ENCODE peak calls at places on chromosomes 5 and 9, in four cellular contexts. One of them, this sample, is unnamed.

GRCh38 chr5:60724126-60724525 is 24.2 kb upstream of the DEPDC1B start:
- DNase-seq in HepG2: no peak
- DNase-seq in GM12878: no peak
- DNase-seq in K562: no peak
- DNase-seq in this sample: no peak

GRCh38 chr9:114723926-114724325 is 41.9 kb upstream of the TEX48 start:
- DNase-seq in HepG2: no peak
- DNase-seq in GM12878: no peak
- DNase-seq in K562: no peak
- DNase-seq in this sample: no peak

GRCh38 chr9:84101892-84102632 is 121.5 kb downstream of the RMI1 start:
- DNase-seq in HepG2: no peak
- DNase-seq in GM12878: no peak
- DNase-seq in K562: no peak
- DNase-seq in this sample: peak

GRCh38 chr9:116312221-116312620 is 158.6 kb downstream of the PAPPA start:
- DNase-seq in HepG2: no peak
- DNase-seq in GM12878: no peak
- DNase-seq in K562: no peak
- DNase-seq in this sample: no peak

GRCh38 chr5:129361441-129362025 is 98.6 kb upstream of the ADAMTS19 start:
- DNase-seq in HepG2: no peak
- DNase-seq in GM12878: no peak
- DNase-seq in K562: no peak
- DNase-seq in this sample: no peak

GRCh38 chr5:175885813-175886212 is 14.4 kb downstream of the CPLX2 start:
- DNase-seq in HepG2: no peak
- DNase-seq in GM12878: no peak
- DNase-seq in K562: no peak
- DNase-seq in this sample: no peak

GRCh38 chr5:112636751-112637150 is 100.9 kb upstream of the APC start:
- DNase-seq in HepG2: no peak
- DNase-seq in GM12878: no peak
- DNase-seq in K562: no peak
- DNase-seq in this sample: no peak

GRCh38 chr5:77845273-77845646 is 69.1 kb upstream of the TBCA start:
- DNase-seq in HepG2: no peak
- DNase-seq in GM12878: no peak
- DNase-seq in K562: no peak
- DNase-seq in this sample: no peak

GRCh38 chr9:76441551-76442322 is 17.2 kb upstream of the GCNT1 start:
- DNase-seq in HepG2: no peak
- DNase-seq in GM12878: peak
- DNase-seq in K562: no peak
- DNase-seq in this sample: no peak

GRCh38 chr5:121218086-121218485 is 633.6 kb upstream of the FTMT start:
- DNase-seq in HepG2: no peak
- DNase-seq in GM12878: no peak
- DNase-seq in K562: no peak
- DNase-seq in this sample: no peak

GRCh38 chr5:55159763-55160492 is at the start of gene GPX8:
- DNase-seq in HepG2: peak
- DNase-seq in GM12878: no peak
- DNase-seq in K562: peak
- DNase-seq in this sample: peak

DNA sequence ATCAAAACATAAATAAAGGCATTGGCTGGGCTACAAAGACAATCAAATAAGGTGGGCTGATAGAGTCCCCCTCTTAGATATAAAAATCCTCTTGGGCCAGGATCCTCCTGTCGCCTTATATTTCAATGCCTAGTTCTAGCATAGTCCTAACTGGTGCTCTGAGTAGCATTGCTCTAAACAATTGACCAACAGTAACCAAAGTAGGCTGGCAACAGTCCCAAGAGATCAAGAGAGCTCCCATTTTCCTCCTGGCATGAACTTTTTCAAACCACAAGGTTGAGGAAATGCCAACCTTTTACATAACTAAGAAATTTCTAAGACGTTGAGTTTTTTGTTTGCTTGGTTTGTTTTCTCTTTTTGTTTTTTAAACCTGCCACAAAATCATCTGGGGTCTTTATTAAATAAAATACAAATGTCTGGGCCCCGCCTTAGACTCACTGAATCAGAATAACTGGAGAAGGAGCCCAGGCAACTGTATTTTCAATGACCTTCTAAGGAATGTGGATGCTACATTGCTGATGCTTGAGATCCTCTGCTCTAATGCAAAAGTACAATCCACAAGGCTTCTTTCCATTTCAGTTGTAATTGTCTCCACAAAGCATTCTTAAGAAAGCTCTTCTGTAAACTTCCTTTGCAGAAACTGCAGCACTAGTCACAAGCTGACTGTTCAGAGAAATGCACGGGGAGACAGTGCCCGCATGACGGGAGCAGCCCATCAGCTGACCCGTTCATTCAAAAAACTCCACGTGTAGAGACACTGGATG is 2.9 kb downstream of the SLC45A2 start:
- DNase-seq in HepG2: no peak
- DNase-seq in GM12878: no peak
- DNase-seq in K562: no peak
- DNase-seq in this sample: no peak
- TF ChIP-seq CREM in HepG2: no peak
- TF ChIP-seq CREM in GM12878: no peak
- TF ChIP-seq CREM in K562: no peak
- TF ChIP-seq CREM in this sample: no peak

GRCh38 chr9:110048473-110048975 is 159.4 kb downstream of the C9orf152 start:
- DNase-seq in HepG2: no peak
- DNase-seq in GM12878: peak
- DNase-seq in K562: peak
- DNase-seq in this sample: peak

GRCh38 chr9:110049699-110050450 is 158.1 kb downstream of the C9orf152 start:
- DNase-seq in HepG2: no peak
- DNase-seq in GM12878: no peak
- DNase-seq in K562: no peak
- DNase-seq in this sample: peak

GRCh38 chr9:110047955-110048472 is 159.9 kb downstream of the C9orf152 start:
- DNase-seq in HepG2: no peak
- DNase-seq in GM12878: no peak
- DNase-seq in K562: no peak
- DNase-seq in this sample: peak

GRCh38 chr9:110047232-110047954 is 160.6 kb downstream of the C9orf152 start:
- DNase-seq in HepG2: no peak
- DNase-seq in GM12878: no peak
- DNase-seq in K562: no peak
- DNase-seq in this sample: peak

DNA sequence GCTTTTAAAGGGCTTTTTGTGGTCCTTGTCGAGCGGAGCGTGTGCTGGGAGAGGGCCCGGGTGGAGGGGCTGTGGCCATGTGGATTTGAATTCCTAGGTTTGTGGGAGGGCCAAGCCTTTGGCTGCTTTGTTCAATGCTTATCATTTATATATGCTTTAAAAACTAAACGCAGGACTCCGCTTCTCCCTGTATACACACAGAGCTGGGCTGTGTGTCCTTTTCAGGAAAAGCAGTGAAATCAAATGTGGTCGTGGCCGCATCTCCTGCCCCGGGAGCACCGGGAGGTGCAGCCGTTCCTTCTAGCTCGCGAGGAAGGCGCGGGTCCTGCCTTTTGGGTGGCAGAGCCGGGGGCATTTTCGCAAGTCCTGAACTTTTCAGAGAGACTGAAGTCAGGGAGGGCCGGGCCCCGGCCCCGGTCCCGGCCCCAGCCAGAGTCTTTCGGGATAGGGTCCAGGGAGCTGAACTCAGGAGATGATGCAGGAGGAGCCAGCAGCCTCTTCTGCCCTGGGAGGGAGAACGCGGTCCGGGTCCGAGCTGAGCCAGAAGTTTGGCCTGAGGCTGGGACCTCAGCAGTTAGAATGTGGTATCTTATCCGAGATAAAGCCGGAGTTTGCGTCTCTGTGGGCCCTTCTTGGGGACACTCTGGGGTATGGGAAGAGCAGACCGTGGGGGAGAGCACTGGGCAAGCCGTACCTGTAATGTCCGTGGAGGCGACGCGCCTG is 158.8 kb downstream of the C9orf152 start:
- DNase-seq in HepG2: no peak
- DNase-seq in GM12878: no peak
- DNase-seq in K562: no peak
- DNase-seq in this sample: peak
- TF ChIP-seq CREM in HepG2: no peak
- TF ChIP-seq CREM in GM12878: no peak
- TF ChIP-seq CREM in K562: no peak
- TF ChIP-seq CREM in this sample: no peak

GRCh38 chr9:33263936-33264472 is 504 bp downstream of the BAG1 start:
- DNase-seq in HepG2: peak
- DNase-seq in GM12878: no peak
- DNase-seq in K562: no peak
- DNase-seq in this sample: no peak

GRCh38 chr9:33260372-33260771 is 4.1 kb downstream of the BAG1 start:
- DNase-seq in HepG2: no peak
- DNase-seq in GM12878: no peak
- DNase-seq in K562: no peak
- DNase-seq in this sample: no peak

GRCh38 chr9:33264473-33265177 is at the start of the genes BAG1 and CHMP5:
- DNase-seq in HepG2: peak
- DNase-seq in GM12878: peak
- DNase-seq in K562: peak
- DNase-seq in this sample: peak

GRCh38 chr9:33265211-33265885 is 499 bp downstream of the CHMP5 start:
- DNase-seq in HepG2: no peak
- DNase-seq in GM12878: no peak
- DNase-seq in K562: no peak
- DNase-seq in this sample: no peak

GRCh38 chr9:33263131-33263935 is 1.2 kb downstream of the BAG1 start:
- DNase-seq in HepG2: peak
- DNase-seq in GM12878: no peak
- DNase-seq in K562: no peak
- DNase-seq in this sample: no peak
- TF ChIP-seq CREM in HepG2: no peak
- TF ChIP-seq CREM in GM12878: no peak
- TF ChIP-seq CREM in K562: no peak
- TF ChIP-seq CREM in this sample: no peak

GRCh38 chr9:4298255-4299005 is 1.4 kb downstream of the GLIS3 start:
- DNase-seq in HepG2: no peak
- DNase-seq in GM12878: no peak
- DNase-seq in K562: no peak
- DNase-seq in this sample: no peak
- TF ChIP-seq CREM in HepG2: no peak
- TF ChIP-seq CREM in GM12878: no peak
- TF ChIP-seq CREM in K562: no peak
- TF ChIP-seq CREM in this sample: no peak

GRCh38 chr5:79562351-79563246 is 48.7 kb upstream of the HOMER1 start:
- DNase-seq in HepG2: no peak
- DNase-seq in GM12878: no peak
- DNase-seq in K562: no peak
- DNase-seq in this sample: no peak
- TF ChIP-seq CREM in HepG2: no peak
- TF ChIP-seq CREM in GM12878: no peak
- TF ChIP-seq CREM in K562: no peak
- TF ChIP-seq CREM in this sample: no peak

GRCh38 chr9:69731348-69731747 is 28.5 kb downstream of the PTAR1 start:
- DNase-seq in HepG2: no peak
- DNase-seq in GM12878: no peak
- DNase-seq in K562: no peak
- DNase-seq in this sample: no peak
- TF ChIP-seq CREM in HepG2: no peak
- TF ChIP-seq CREM in GM12878: no peak
- TF ChIP-seq CREM in K562: no peak
- TF ChIP-seq CREM in this sample: no peak

DNA sequence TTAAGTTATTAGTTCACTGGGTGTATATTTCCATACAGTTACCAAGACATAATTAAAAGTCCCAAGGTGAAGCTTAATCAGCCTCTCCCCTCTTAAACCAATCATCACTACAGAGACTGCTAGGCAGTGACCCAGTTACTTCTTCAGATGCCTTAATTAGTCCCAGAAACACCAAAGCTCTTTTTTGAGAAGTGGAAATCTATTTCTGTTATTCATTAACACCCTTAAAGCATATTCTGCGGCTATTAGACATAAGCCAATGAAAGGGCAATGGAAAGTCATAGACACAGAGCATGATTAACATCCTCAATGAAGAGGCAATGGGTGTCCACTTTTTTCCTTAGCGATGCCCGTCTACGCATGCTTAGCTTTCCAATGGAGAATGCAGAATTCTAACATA is 48.3 kb upstream of the DNAH5 start:
- DNase-seq in HepG2: no peak
- DNase-seq in GM12878: no peak
- DNase-seq in K562: no peak
- DNase-seq in this sample: no peak
- TF ChIP-seq CREM in HepG2: no peak
- TF ChIP-seq CREM in GM12878: no peak
- TF ChIP-seq CREM in K562: no peak
- TF ChIP-seq CREM in this sample: no peak